ENCODE peak calls at places on chromosomes 5 and 9, in six cellular contexts. A, E, K, U, L and N are unnamed samples. For H3K9me3 and H3K4me1, the result is how much of the 10 kb centered on the place peaks cover.

GRCh38 chr9:135524130-135524861 is 3.1 kb downstream of the LCN1 start:
- DNase-seq in A (no peak), E (no peak), K (peak), U (no peak), L (no peak), N (peak)

GRCh38 chr5:102971693-102972293 is 148.1 kb downstream of the GIN1 start:
- DNase-seq in A (no peak), E (no peak), K (no peak), U (no peak), L (no peak), N (no peak)

GRCh38 chr9:133429641-133430161 is 7.5 kb downstream of the ADAMTS13 start:
- DNase-seq in A (peak), E (no peak), K (no peak), U (peak), L (no peak), N (no peak)

GRCh38 chr9:116490321-116490720 is 196.8 kb upstream of the TRIM32 start:
- DNase-seq in A (no peak), E (no peak), K (no peak), U (no peak), L (no peak), N (no peak)

GRCh38 chr9:2367970-2368369 is 253.6 kb upstream of the VLDLR start:
- DNase-seq in A (no peak), E (no peak), K (no peak), U (no peak), L (no peak), N (no peak)

GRCh38 chr5:61625682-61626620 is 293.9 kb downstream of the ZSWIM6 start:
- DNase-seq in A (peak), E (no peak), K (peak), U (no peak), L (peak), N (peak)

GRCh38 chr9:110115868-110116542 is 92.0 kb downstream of the C9orf152 start:
- DNase-seq in A (no peak), E (no peak), K (no peak), U (no peak), L (no peak), N (no peak)

GRCh38 chr5:59893061-59893435 is 478 bp downstream of the PDE4D start:
- DNase-seq in A (no peak), E (no peak), K (no peak), U (no peak), L (no peak), N (no peak)

GRCh38 chr5:10592598-10592997 is 28.7 kb downstream of the ANKRD33B start:
- DNase-seq in A (no peak), E (no peak), K (no peak), U (no peak), L (peak), N (no peak)

GRCh38 chr9:99419099-99419498 is 197.0 kb downstream of the SEC61B start:
- DNase-seq in A (no peak), E (no peak), K (no peak), U (no peak), L (no peak), N (no peak)

GRCh38 chr5:135600141-135600570 is 21.4 kb upstream of the CXCL14 start:
- DNase-seq in A (no peak), E (peak), K (no peak), U (no peak), L (no peak), N (no peak)

GRCh38 chr9:6590329-6590728 is 55.2 kb downstream of the GLDC start:
- DNase-seq in A (no peak), E (no peak), K (no peak), U (no peak), L (no peak), N (no peak)

GRCh38 chr5:136014976-136015375 is 13.8 kb upstream of the TGFBI start:
- DNase-seq in A (no peak), E (no peak), K (peak), U (no peak), L (no peak), N (no peak)

GRCh38 chr5:135031146-135031812 is 2.7 kb downstream of the PITX1 start:
- DNase-seq in A (no peak), E (no peak), K (peak), U (no peak), L (no peak), N (no peak)

GRCh38 chr9:131762356-131762932 is 22.6 kb upstream of the RAPGEF1 start:
- DNase-seq in A (peak), E (no peak), K (peak), U (peak), L (peak), N (peak)

GRCh38 chr5:75053286-75054109 is 1.1 kb upstream of the GCNT4 start:
- DNase-seq in A (peak), E (no peak), K (peak), U (peak), L (peak), N (peak)

GRCh38 chr9:89668216-89668867 is 63.5 kb downstream of the GADD45G start:
- DNase-seq in A (no peak), E (no peak), K (no peak), U (no peak), L (peak), N (no peak)

GRCh38 chr5:42994285-42995151 is 45.6 kb downstream of the ANXA2R start:
- DNase-seq in A (peak), E (no peak), K (peak), U (peak), L (peak), N (peak)

GRCh38 chr5:141846031-141846430 is 32.2 kb downstream of the PCDH1 start:
- DNase-seq in A (no peak), E (no peak), K (no peak), U (no peak), L (no peak), N (no peak)

GRCh38 chr5:67380431-67380830 is 183.8 kb upstream of the CD180 start:
- DNase-seq in A (no peak), E (no peak), K (no peak), U (no peak), L (no peak), N (no peak)

GRCh38 chr9:135077497-135078200 is 9.8 kb upstream of the OLFM1 start:
- DNase-seq in A (peak), E (no peak), K (peak), U (peak), L (peak), N (peak)

GRCh38 chr5:73314395-73315195 is 134.0 kb downstream of the FOXD1 start:
- DNase-seq in A (no peak), E (no peak), K (no peak), U (no peak), L (no peak), N (no peak)

GRCh38 chr9:137564817-137565411 is 13.2 kb downstream of the MRPL41 start:
- DNase-seq in A (no peak), E (no peak), K (no peak), U (no peak), L (no peak), N (no peak)

GRCh38 chr5:82591021-82591515 is 312.9 kb upstream of the RPS23 start:
- DNase-seq in A (no peak), E (no peak), K (no peak), U (no peak), L (no peak), N (no peak)

GRCh38 chr5:643811-644271 is 31.7 kb downstream of the CEP72 start:
- DNase-seq in A (no peak), E (no peak), K (no peak), U (no peak), L (no peak), N (no peak)

GRCh38 chr5:134206627-134207160 is 19.2 kb downstream of the PPP2CA start:
- DNase-seq in A (no peak), E (no peak), K (no peak), U (no peak), L (no peak), N (no peak)

GRCh38 chr9:126218726-126219125 is 107.9 kb upstream of the MVB12B start:
- DNase-seq in A (no peak), E (peak), K (no peak), U (no peak), L (no peak), N (no peak)

GRCh38 chr9:36218411-36218901 is 27.7 kb downstream of the CLTA start:
- DNase-seq in A (no peak), E (no peak), K (no peak), U (no peak), L (no peak), N (no peak)

GRCh38 chr9:115548826-115549225 is 430.9 kb upstream of the TNC start:
- DNase-seq in A (no peak), E (no peak), K (no peak), U (no peak), L (no peak), N (no peak)

GRCh38 chr9:93058357-93059096 is at the start of gene SUSD3:
- DNase-seq in A (peak), E (no peak), K (peak), U (peak), L (peak), N (no peak)

GRCh38 chr5:136133416-136134383 is 1.1 kb downstream of the SMAD5 start:
- DNase-seq in A (peak), E (no peak), K (peak), U (peak), L (peak), N (peak)

GRCh38 chr5:148011407-148012124 is 52.2 kb upstream of the SPINK5 start:
- DNase-seq in A (no peak), E (no peak), K (no peak), U (no peak), L (peak), N (no peak)

GRCh38 chr5:91038180-91038808 is 344.8 kb downstream of the ARRDC3 start:
- DNase-seq in A (peak), E (no peak), K (peak), U (no peak), L (no peak), N (no peak)

GRCh38 chr5:116075117-116075910 is 9.5 kb upstream of the COMMD10 start:
- DNase-seq in A (no peak), E (no peak), K (no peak), U (no peak), L (no peak), N (no peak)

GRCh38 chr5:149799965-149800516 is 69.9 kb downstream of the PPARGC1B start:
- DNase-seq in A (no peak), E (no peak), K (no peak), U (no peak), L (no peak), N (no peak)

GRCh38 chr9:98142182-98142924 is 23.3 kb upstream of the TRIM14 start:
- DNase-seq in A (peak), E (no peak), K (no peak), U (no peak), L (peak), N (peak)

GRCh38 chr5:52853573-52854163 is 66.0 kb downstream of the ITGA1 start:
- DNase-seq in A (no peak), E (no peak), K (no peak), U (no peak), L (no peak), N (no peak)

GRCh38 chr9:126844085-126844484 is 16.4 kb upstream of the ZBTB34 start:
- DNase-seq in A (no peak), E (no peak), K (no peak), U (no peak), L (no peak), N (no peak)

GRCh38 chr5:15215056-15215455 is 284.9 kb upstream of the FBXL7 start:
- DNase-seq in A (no peak), E (peak), K (no peak), U (no peak), L (no peak), N (no peak)

GRCh38 chr9:81874228-81874627 is 54.0 kb upstream of the SPATA31D4 start:
- DNase-seq in A (no peak), E (no peak), K (no peak), U (no peak), L (no peak), N (no peak)
- TF ChIP-seq EP300 in A (no peak), E (no peak), K (no peak), U (no peak), L (no peak), N (no peak)

GRCh38 chr9:5382479-5382878 is 42.8 kb upstream of the RLN1 start:
- DNase-seq in A (no peak), E (no peak), K (no peak), U (no peak), L (no peak), N (no peak)

GRCh38 chr9:5389109-5389732 is 48.5 kb downstream of the PLGRKT start:
- DNase-seq in A (no peak), E (no peak), K (no peak), U (no peak), L (no peak), N (no peak)

GRCh38 chr9:5388026-5388806 is 48.5 kb upstream of the RLN1 start:
- DNase-seq in A (no peak), E (no peak), K (no peak), U (no peak), L (no peak), N (no peak)

DNA sequence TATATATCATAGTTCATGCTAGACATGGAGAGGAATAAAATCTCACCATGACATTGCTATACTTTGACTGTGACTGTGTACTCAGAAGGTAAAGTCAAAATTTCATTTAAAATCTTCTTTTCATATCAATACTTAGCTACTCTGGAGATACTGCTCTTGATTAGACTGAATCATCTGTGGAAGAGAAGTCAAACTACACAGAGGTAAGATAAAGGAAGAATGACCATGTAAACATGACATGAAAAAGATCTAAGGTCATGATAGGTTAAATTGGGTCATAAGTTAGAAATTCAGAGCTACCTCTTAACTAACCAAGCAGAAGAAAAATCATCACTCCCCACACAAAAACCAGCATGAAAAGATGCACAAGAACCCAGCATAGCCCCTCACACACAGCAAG is 44.8 kb upstream of the RLN1 start:
- DNase-seq in A (no peak), E (no peak), K (no peak), U (no peak), L (no peak), N (no peak)
- H3K9me3 ChIP-seq in A (under half), E (under half), K (under half), U (under half), L (under half), N (under half)

GRCh38 chr5:151216781-151217180 is 7.1 kb downstream of the CCDC69 start:
- DNase-seq in A (no peak), E (no peak), K (no peak), U (no peak), L (no peak), N (no peak)

GRCh38 chr5:151214614-151215545 is 9.0 kb downstream of the CCDC69 start:
- DNase-seq in A (peak), E (no peak), K (no peak), U (no peak), L (peak), N (peak)

GRCh38 chr5:151215546-151215880 is 8.4 kb downstream of the CCDC69 start:
- DNase-seq in A (no peak), E (no peak), K (no peak), U (no peak), L (no peak), N (no peak)

GRCh38 chr5:151212361-151212899 is 11.5 kb downstream of the CCDC69 start:
- DNase-seq in A (no peak), E (no peak), K (no peak), U (no peak), L (no peak), N (no peak)

GRCh38 chr5:151213803-151214613 is 9.9 kb downstream of the CCDC69 start:
- DNase-seq in A (peak), E (no peak), K (peak), U (peak), L (peak), N (peak)
- H3K4me1 ChIP-seq in A (half or more), E (half or more), K (half or more), U (under half), L (half or more), N (under half)

DNA sequence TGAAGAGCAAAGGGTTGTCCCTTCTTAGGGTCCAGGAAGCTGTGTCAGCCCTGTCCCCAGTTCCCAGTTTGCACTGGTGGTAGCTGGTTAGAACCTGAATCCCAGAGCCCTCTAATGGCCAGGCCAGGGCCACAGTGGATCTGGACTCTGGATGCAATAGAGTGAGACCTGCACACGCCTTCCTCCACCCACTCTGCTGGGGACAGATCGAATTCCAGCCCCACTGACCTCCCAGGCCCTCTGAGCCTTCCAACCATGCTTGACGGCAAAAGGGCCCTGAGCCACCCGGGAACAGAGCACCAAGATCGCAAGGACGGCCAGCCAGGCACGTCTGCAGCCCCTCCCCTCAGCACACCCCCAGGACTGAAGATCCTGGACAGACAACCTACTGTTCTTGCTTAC is 23.7 kb downstream of the NAIF1 start:
- DNase-seq in A (no peak), E (no peak), K (no peak), U (no peak), L (no peak), N (no peak)
- TF ChIP-seq EP300 in A (no peak), E (no peak), K (no peak), U (no peak), L (no peak), N (no peak)

GRCh38 chr5:179079165-179079987 is 19.2 kb downstream of the ZNF354C start:
- DNase-seq in A (no peak), E (no peak), K (no peak), U (no peak), L (no peak), N (no peak)
- H3K9me3 ChIP-seq in A (half or more), E (under half), K (half or more), U (under half), L (half or more), N (half or more)

GRCh38 chr5:139647406-139648204 is 544 bp upstream of the CXXC5 start:
- DNase-seq in A (no peak), E (no peak), K (peak), U (no peak), L (peak), N (peak)
- H3K4me1 ChIP-seq in A (half or more), E (half or more), K (half or more), U (half or more), L (under half), N (half or more)

GRCh38 chr5:163505475-163506457 is at the start of gene MAT2B:
- DNase-seq in A (peak), E (peak), K (peak), U (peak), L (peak), N (peak)
- TF ChIP-seq EP300 in A (no peak), E (no peak), K (no peak), U (no peak), L (no peak), N (no peak)

GRCh38 chr5:166768536-166768935 is 1522.9 kb upstream of the WWC1 start:
- DNase-seq in A (no peak), E (no peak), K (no peak), U (no peak), L (no peak), N (no peak)
- H3K9me3 ChIP-seq in A (under half), E (under half), K (under half), U (under half), L (under half), N (under half)